ENCODE peak calls at places on chromosomes 2 and 18, in seven cellular contexts. One of them, this sample, is unnamed.

GRCh38 chr18:53567935-53568574 is 656.4 kb downstream of the MBD2 start:
- DNase-seq in CD4-positive, alpha-beta T cell: no peak
- DNase-seq in neural crest cell: peak
- DNase-seq in endothelial cell: peak
- DNase-seq in cardiac muscle cell: peak
- DNase-seq in NB4: peak
- DNase-seq in AG04450: no peak
- DNase-seq in this sample: peak

GRCh38 chr2:189217546-189217945 is 38.0 kb upstream of the COL5A2 start:
- DNase-seq in CD4-positive, alpha-beta T cell: no peak
- DNase-seq in neural crest cell: no peak
- DNase-seq in endothelial cell: peak
- DNase-seq in cardiac muscle cell: no peak
- DNase-seq in NB4: no peak
- DNase-seq in AG04450: no peak
- DNase-seq in this sample: peak

GRCh38 chr18:31100598-31101147 is 1.5 kb downstream of the DSC2 start:
- DNase-seq in CD4-positive, alpha-beta T cell: no peak
- DNase-seq in neural crest cell: no peak
- DNase-seq in endothelial cell: peak
- DNase-seq in cardiac muscle cell: peak
- DNase-seq in NB4: no peak
- DNase-seq in AG04450: no peak
- DNase-seq in this sample: no peak

GRCh38 chr2:150125188-150125587 is 362.3 kb downstream of the RND3 start:
- DNase-seq in CD4-positive, alpha-beta T cell: no peak
- DNase-seq in neural crest cell: no peak
- DNase-seq in endothelial cell: no peak
- DNase-seq in cardiac muscle cell: no peak
- DNase-seq in NB4: no peak
- DNase-seq in AG04450: no peak
- DNase-seq in this sample: no peak

GRCh38 chr2:54067851-54068375 is 47.5 kb upstream of the ACYP2 start:
- DNase-seq in CD4-positive, alpha-beta T cell: no peak
- DNase-seq in neural crest cell: no peak
- DNase-seq in endothelial cell: no peak
- DNase-seq in cardiac muscle cell: no peak
- DNase-seq in NB4: peak
- DNase-seq in AG04450: no peak
- DNase-seq in this sample: no peak

GRCh38 chr2:184053326-184053725 is 545.0 kb upstream of the ZNF804A start:
- DNase-seq in CD4-positive, alpha-beta T cell: no peak
- DNase-seq in neural crest cell: no peak
- DNase-seq in endothelial cell: no peak
- DNase-seq in cardiac muscle cell: no peak
- DNase-seq in NB4: no peak
- DNase-seq in AG04450: no peak
- DNase-seq in this sample: no peak

GRCh38 chr2:128486640-128487375 is 168.1 kb upstream of the HS6ST1 start:
- DNase-seq in CD4-positive, alpha-beta T cell: no peak
- DNase-seq in neural crest cell: no peak
- DNase-seq in endothelial cell: no peak
- DNase-seq in cardiac muscle cell: no peak
- DNase-seq in NB4: peak
- DNase-seq in AG04450: no peak
- DNase-seq in this sample: no peak

GRCh38 chr18:13264986-13265900 is 46.7 kb downstream of the LDLRAD4 start:
- DNase-seq in CD4-positive, alpha-beta T cell: no peak
- DNase-seq in neural crest cell: no peak
- DNase-seq in endothelial cell: no peak
- DNase-seq in cardiac muscle cell: no peak
- DNase-seq in NB4: no peak
- DNase-seq in AG04450: no peak
- DNase-seq in this sample: no peak

DNA sequence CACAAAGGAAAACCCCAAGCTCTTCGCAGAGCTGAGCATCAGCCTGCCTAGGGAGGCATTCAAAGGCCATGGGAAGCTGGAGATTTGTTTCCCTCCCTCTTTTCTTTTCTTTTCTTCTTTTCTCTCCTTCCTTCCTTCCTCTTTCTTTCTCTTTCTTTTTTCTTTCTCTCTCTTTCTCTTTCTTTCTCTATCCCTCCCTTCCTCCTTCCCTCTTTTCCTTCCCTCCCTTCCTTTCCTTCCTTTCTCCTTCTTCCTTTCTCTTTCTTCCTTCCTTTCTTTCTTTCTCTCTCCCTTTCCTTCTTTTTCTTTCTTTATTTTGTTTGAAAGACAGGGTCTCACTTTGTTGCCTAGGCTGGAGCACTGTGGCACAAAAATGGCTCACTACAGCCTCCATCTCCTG is 168.4 kb upstream of the ARL4C start:
- DNase-seq in CD4-positive, alpha-beta T cell: no peak
- DNase-seq in neural crest cell: no peak
- DNase-seq in endothelial cell: no peak
- DNase-seq in cardiac muscle cell: no peak
- DNase-seq in NB4: no peak
- DNase-seq in AG04450: no peak
- DNase-seq in this sample: no peak
- TF ChIP-seq CTCF in CD4-positive, alpha-beta T cell: no peak
- TF ChIP-seq CTCF in neural crest cell: no peak
- TF ChIP-seq CTCF in endothelial cell: no peak
- TF ChIP-seq CTCF in cardiac muscle cell: no peak
- TF ChIP-seq CTCF in NB4: no peak
- TF ChIP-seq CTCF in AG04450: no peak
- TF ChIP-seq CTCF in this sample: no peak

DNA sequence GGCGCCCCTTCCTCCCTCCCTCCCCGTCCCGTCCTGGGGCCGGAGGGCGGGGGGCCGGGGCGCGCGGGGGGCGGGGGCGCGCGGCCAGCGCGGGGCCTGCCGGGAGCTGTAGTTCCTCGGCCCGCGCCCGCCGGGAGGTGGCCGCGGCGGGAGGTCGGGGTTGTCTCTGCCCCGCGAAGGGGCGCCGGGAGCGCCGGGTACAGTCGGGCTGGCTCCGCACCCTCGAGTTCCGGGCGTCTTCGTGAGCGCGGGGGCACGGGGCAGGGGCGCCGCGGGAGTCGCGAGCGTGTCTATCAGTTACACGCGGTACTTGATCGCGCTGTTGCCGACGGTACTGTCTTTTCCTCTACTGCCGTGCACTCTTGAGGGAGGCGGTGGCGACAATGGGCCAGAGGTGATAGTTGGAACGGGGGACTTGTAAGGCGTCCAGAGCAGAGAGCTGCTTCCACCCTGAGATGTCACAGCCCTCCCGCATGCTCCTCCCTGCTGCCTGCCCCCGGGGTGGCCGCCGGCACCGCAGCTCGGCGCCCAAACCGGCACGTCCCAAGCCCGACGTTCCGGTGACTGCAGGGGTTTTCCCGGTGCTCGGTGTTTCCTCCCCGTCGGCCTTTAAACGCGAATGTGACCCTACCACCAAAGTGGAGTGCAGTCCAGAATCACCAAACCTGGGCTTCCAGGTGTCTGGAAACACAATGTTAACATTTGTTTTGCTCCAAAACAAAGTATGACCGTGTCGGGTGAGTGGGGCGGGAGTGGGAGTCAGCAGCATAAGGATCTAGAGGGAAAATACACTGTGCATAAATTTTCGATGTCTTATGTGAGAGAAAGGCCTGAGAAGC is at the start of gene PRKD3:
- DNase-seq in CD4-positive, alpha-beta T cell: peak
- DNase-seq in neural crest cell: peak
- DNase-seq in endothelial cell: peak
- DNase-seq in cardiac muscle cell: no peak
- DNase-seq in NB4: peak
- DNase-seq in AG04450: no peak
- DNase-seq in this sample: peak
- TF ChIP-seq CTCF in CD4-positive, alpha-beta T cell: no peak
- TF ChIP-seq CTCF in neural crest cell: no peak
- TF ChIP-seq CTCF in endothelial cell: no peak
- TF ChIP-seq CTCF in cardiac muscle cell: no peak
- TF ChIP-seq CTCF in NB4: no peak
- TF ChIP-seq CTCF in AG04450: no peak
- TF ChIP-seq CTCF in this sample: no peak

DNA sequence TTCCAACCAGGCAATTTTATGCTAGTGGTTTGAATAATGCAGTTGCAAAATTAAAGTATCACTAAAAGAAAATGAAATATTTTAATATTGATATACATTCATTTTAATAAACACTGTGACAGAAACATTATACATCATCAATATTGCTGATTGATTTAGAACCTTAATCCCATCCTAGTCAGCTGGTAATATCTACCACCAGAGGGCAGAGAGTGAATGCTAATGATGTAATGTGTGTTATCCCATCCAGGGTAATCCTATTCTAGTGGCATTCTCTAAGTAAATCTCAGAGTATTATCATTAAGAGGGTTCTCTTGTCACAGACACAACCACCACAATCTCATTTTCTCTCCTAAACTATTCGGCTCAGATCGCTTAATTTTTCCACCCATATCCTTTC is 477.4 kb downstream of the CPS1 start:
- DNase-seq in CD4-positive, alpha-beta T cell: no peak
- DNase-seq in neural crest cell: no peak
- DNase-seq in endothelial cell: no peak
- DNase-seq in cardiac muscle cell: peak
- DNase-seq in NB4: peak
- DNase-seq in AG04450: no peak
- DNase-seq in this sample: peak
- TF ChIP-seq CTCF in CD4-positive, alpha-beta T cell: no peak
- TF ChIP-seq CTCF in neural crest cell: peak
- TF ChIP-seq CTCF in endothelial cell: peak
- TF ChIP-seq CTCF in cardiac muscle cell: peak
- TF ChIP-seq CTCF in NB4: peak
- TF ChIP-seq CTCF in AG04450: peak
- TF ChIP-seq CTCF in this sample: peak

GRCh38 chr2:231613655-231614558 is 21.2 kb downstream of the TEX44 start:
- DNase-seq in CD4-positive, alpha-beta T cell: peak
- DNase-seq in neural crest cell: peak
- DNase-seq in endothelial cell: peak
- DNase-seq in cardiac muscle cell: peak
- DNase-seq in NB4: peak
- DNase-seq in AG04450: peak
- DNase-seq in this sample: peak
- TF ChIP-seq CTCF in CD4-positive, alpha-beta T cell: no peak
- TF ChIP-seq CTCF in neural crest cell: peak
- TF ChIP-seq CTCF in endothelial cell: peak
- TF ChIP-seq CTCF in cardiac muscle cell: peak
- TF ChIP-seq CTCF in NB4: peak
- TF ChIP-seq CTCF in AG04450: no peak
- TF ChIP-seq CTCF in this sample: no peak

DNA sequence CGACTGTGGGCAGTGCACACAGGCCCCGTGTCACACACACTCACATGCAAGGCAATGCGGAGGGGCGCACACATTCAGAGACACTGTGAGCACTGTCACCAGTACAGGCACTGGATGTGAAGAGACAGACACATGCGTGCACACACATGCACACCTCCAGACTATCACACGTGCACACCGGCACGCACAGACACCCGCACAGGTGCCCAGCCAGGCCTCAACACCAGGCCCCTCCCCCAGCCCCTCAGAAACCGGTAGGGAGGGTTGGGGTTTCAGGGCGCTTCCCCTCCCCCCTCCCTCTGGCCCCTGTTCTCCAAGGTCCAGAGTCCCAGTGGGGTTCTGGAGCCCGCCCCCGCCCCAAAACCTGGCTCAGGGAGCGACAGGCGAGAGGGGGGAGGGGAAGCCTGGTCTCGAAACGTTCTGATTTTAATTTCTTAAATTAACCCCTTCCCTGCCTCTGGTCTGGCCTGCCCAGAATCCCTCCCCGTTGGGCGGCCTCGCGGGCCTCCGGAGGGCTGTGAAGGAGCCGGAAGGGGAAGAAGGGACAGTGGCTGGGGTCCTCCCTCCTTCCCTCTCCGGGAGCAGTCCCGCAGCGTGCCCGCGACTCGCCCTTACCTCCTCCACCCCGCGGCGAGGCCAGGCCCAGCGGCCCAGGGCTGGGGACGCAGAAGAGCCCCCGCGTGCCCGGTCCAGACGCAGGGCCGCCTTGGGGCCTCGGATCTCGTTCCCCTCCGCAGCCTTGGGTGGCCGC is 558 bp downstream of the FBXO41 start:
- DNase-seq in CD4-positive, alpha-beta T cell: no peak
- DNase-seq in neural crest cell: no peak
- DNase-seq in endothelial cell: no peak
- DNase-seq in cardiac muscle cell: no peak
- DNase-seq in NB4: peak
- DNase-seq in AG04450: no peak
- DNase-seq in this sample: no peak
- TF ChIP-seq CTCF in CD4-positive, alpha-beta T cell: no peak
- TF ChIP-seq CTCF in neural crest cell: no peak
- TF ChIP-seq CTCF in endothelial cell: no peak
- TF ChIP-seq CTCF in cardiac muscle cell: no peak
- TF ChIP-seq CTCF in NB4: no peak
- TF ChIP-seq CTCF in AG04450: no peak
- TF ChIP-seq CTCF in this sample: no peak

DNA sequence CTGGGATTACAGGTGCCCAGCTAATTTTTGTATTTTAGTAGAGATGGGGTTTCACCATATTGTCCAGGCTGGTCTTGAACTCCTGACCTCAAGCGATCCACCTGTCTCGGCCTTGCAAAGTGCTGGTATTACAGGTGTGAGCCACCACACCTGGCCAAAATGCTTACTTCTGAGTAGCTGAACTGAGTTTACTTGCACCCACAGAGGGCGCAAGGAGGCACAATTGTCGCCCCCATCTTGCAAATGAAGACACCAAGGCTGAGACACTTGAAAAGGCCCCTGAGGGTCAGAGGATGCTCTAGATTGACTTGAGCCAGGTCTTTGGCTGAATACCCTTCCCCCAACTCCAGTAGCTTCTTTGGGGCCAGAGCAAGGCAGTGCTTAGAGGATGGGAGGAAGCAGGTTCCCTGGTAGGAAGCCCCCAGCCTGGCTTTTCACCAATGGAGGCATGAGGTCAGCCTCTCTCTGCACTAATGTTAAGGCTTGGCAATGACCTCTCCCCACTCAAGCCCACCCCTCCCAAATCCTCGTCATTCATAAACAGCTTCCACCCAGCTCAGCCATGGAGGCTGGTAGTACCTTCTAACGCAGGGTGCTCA is 14.5 kb upstream of the KIF1A start:
- DNase-seq in CD4-positive, alpha-beta T cell: no peak
- DNase-seq in neural crest cell: no peak
- DNase-seq in endothelial cell: no peak
- DNase-seq in cardiac muscle cell: no peak
- DNase-seq in NB4: no peak
- DNase-seq in AG04450: no peak
- DNase-seq in this sample: no peak
- TF ChIP-seq CTCF in CD4-positive, alpha-beta T cell: no peak
- TF ChIP-seq CTCF in neural crest cell: no peak
- TF ChIP-seq CTCF in endothelial cell: no peak
- TF ChIP-seq CTCF in cardiac muscle cell: no peak
- TF ChIP-seq CTCF in NB4: no peak
- TF ChIP-seq CTCF in AG04450: no peak
- TF ChIP-seq CTCF in this sample: no peak

This sample was measured in cardiac fibroblast.